ENCODE peak calls at places on chromosomes 5 and 9, in nine cellular contexts. J, Q, F, M, H, T, U, Z and B are unnamed samples.

GRCh38 chr9:127194881-127195713 is 69.5 kb upstream of the GARNL3 start:
- DNase-seq in H (peak), Z (peak), J (no peak), Q (no peak), T (no peak), F (no peak), M (no peak), U (peak), B (no peak)

GRCh38 chr9:22469928-22470544 is 23.4 kb downstream of the DMRTA1 start:
- DNase-seq in M (no peak), U (peak), Z (no peak), Q (no peak), J (peak), F (peak), H (peak), T (no peak), B (no peak)

GRCh38 chr9:120043448-120043847 is 536.5 kb downstream of the CDK5RAP2 start:
- DNase-seq in F (no peak), Z (no peak), T (no peak), H (no peak), M (no peak), J (no peak), Q (no peak), U (no peak), B (no peak)

GRCh38 chr9:115808108-115808507 is 345.5 kb upstream of the PAPPA start:
- DNase-seq in J (no peak), U (no peak), T (no peak), F (no peak), M (no peak), Z (no peak), H (no peak), Q (no peak), B (no peak)

GRCh38 chr5:138351056-138351455 is 1.4 kb upstream of the KDM3B start:
- DNase-seq in F (no peak), T (no peak), Q (no peak), U (no peak), M (no peak), Z (no peak), J (peak), H (no peak), B (peak)

GRCh38 chr5:39437469-39437868 is 12.7 kb upstream of the DAB2 start:
- DNase-seq in H (no peak), U (no peak), Q (no peak), F (no peak), M (no peak), Z (no peak), J (no peak), T (no peak), B (no peak)

GRCh38 chr9:29289365-29289764 is 1716.1 kb upstream of the C9orf72 start:
- DNase-seq in U (no peak), T (no peak), H (no peak), Z (no peak), F (no peak), Q (no peak), M (no peak), J (no peak), B (no peak)

GRCh38 chr5:139849942-139850341 is 54.3 kb downstream of the PSD2 start:
- DNase-seq in Z (no peak), F (no peak), T (no peak), Q (no peak), J (no peak), H (no peak), M (no peak), U (no peak), B (no peak)

GRCh38 chr5:55227738-55228430 is 769 bp upstream of the MCIDAS start:
- DNase-seq in Q (no peak), F (no peak), H (no peak), M (no peak), U (no peak), T (no peak), Z (no peak), J (no peak), B (no peak)

GRCh38 chr5:80804332-80804731 is 149.5 kb upstream of the DHFR start:
- DNase-seq in Q (no peak), M (no peak), Z (no peak), F (peak), H (no peak), U (no peak), T (no peak), J (no peak), B (no peak)

GRCh38 chr9:33209394-33209793 is 30.6 kb upstream of the SPINK4 start:
- DNase-seq in H (no peak), J (no peak), T (no peak), U (no peak), Q (no peak), F (no peak), Z (no peak), M (no peak), B (no peak)

GRCh38 chr5:74626386-74627222 is 13.9 kb downstream of the ENC1 start:
- DNase-seq in T (no peak), J (no peak), Z (no peak), H (no peak), M (no peak), F (no peak), U (no peak), Q (no peak), B (no peak)

GRCh38 chr9:134611046-134611445 is 30.6 kb upstream of the COL5A1 start:
- DNase-seq in U (no peak), Q (no peak), M (no peak), F (no peak), T (no peak), J (no peak), H (no peak), Z (no peak), B (no peak)

GRCh38 chr5:172854451-172854871 is 20.4 kb downstream of the ERGIC1 start:
- DNase-seq in F (no peak), U (no peak), T (no peak), H (no peak), Z (no peak), J (no peak), M (no peak), Q (no peak), B (no peak)

GRCh38 chr5:103315455-103315854 is 56.9 kb downstream of the MACIR start:
- DNase-seq in Z (no peak), T (no peak), J (no peak), U (no peak), M (no peak), H (no peak), Q (no peak), F (no peak), B (no peak)

GRCh38 chr5:175393922-175394321 is 50.1 kb downstream of the DRD1 start:
- DNase-seq in U (no peak), H (no peak), Z (no peak), Q (no peak), M (no peak), T (no peak), J (no peak), F (no peak), B (no peak)

GRCh38 chr5:157108961-157109360 is at the start of gene HAVCR2:
- DNase-seq in Q (no peak), J (no peak), M (peak), H (no peak), U (no peak), F (no peak), T (no peak), Z (no peak), B (no peak)

GRCh38 chr5:72248352-72249032 is 71.5 kb downstream of the MRPS27 start:
- DNase-seq in J (peak), Z (no peak), F (peak), Q (peak), U (peak), T (peak), M (no peak), H (no peak), B (no peak)

GRCh38 chr9:130768265-130768664 is 66.8 kb upstream of the ABL1 start:
- DNase-seq in J (no peak), Q (no peak), M (no peak), F (no peak), H (peak), T (no peak), U (no peak), Z (no peak), B (no peak)

GRCh38 chr9:113258282-113258681 is 17.1 kb downstream of the CDC26 start:
- DNase-seq in J (no peak), U (no peak), Q (no peak), H (no peak), Z (no peak), T (no peak), M (no peak), F (no peak), B (no peak)

GRCh38 chr9:126534431-126535186 is 79.1 kb upstream of the LMX1B start:
- DNase-seq in M (no peak), U (no peak), H (peak), T (no peak), J (no peak), F (no peak), Z (no peak), Q (no peak), B (no peak)

GRCh38 chr9:18189876-18190670 is 283.9 kb upstream of the ADAMTSL1 start:
- DNase-seq in H (no peak), Z (no peak), M (no peak), F (no peak), J (no peak), U (no peak), T (no peak), Q (no peak), B (no peak)

GRCh38 chr5:148179234-148179824 is 11.0 kb downstream of the SPINK14 start:
- DNase-seq in M (no peak), T (peak), H (no peak), J (peak), Q (peak), U (peak), F (peak), Z (peak), B (peak)

GRCh38 chr5:90264930-90265857 is 144.4 kb downstream of the CETN3 start:
- DNase-seq in M (peak), T (peak), U (peak), F (peak), Z (no peak), J (peak), Q (no peak), H (peak), B (peak)

GRCh38 chr9:85118990-85119755 is 449.6 kb downstream of the NTRK2 start:
- DNase-seq in H (no peak), U (no peak), M (no peak), Q (no peak), T (no peak), Z (peak), F (no peak), J (no peak), B (no peak)

GRCh38 chr5:75734913-75735789 is 17.9 kb upstream of the POC5 start:
- DNase-seq in J (peak), Q (no peak), M (no peak), F (peak), H (peak), T (no peak), U (peak), Z (no peak), B (no peak)

GRCh38 chr5:173689171-173689676 is 72.8 kb upstream of the BOD1 start:
- DNase-seq in H (no peak), F (no peak), Z (no peak), Q (no peak), T (no peak), J (no peak), U (no peak), M (no peak), B (no peak)

GRCh38 chr5:6752782-6753181 is 39.5 kb downstream of the TENT4A start:
- DNase-seq in J (no peak), Z (no peak), H (no peak), Q (no peak), F (no peak), M (no peak), U (no peak), T (no peak), B (no peak)

DNA sequence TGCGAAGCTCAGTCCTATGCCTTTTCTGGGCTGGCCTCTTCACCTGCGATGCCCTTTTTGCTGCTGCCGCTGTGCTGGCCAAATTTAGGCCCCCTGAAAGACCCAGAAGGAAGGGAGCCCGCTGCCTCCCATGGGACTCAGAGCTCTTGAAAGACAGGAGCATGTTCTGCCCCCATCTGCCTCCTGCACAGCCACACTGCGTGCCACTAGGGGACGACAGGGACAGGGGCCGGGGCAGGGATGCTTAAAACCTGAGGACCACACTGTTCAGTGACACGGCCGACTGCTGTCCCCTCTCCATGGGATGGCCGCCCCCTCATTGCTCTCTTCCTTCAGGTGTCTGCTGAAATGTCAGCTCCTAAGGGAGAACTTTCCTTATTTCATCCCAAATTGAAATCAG is 132.4 kb downstream of the ADAMTS2 start:
- DNase-seq in Q (no peak), H (no peak), Z (no peak), T (no peak), U (no peak), J (no peak), F (no peak), M (no peak), B (no peak)
- TF ChIP-seq CTCF in Q (peak), H (no peak), Z (no peak), T (peak), U (no peak), J (no peak), F (no peak), M (no peak), B (peak)

GRCh38 chr9:135819905-135820304 is 87.4 kb downstream of the CAMSAP1 start:
- DNase-seq in M (no peak), T (no peak), U (no peak), Z (no peak), Q (no peak), H (peak), J (no peak), F (no peak), B (no peak)
- TF ChIP-seq CTCF in M (no peak), T (no peak), U (peak), Z (no peak), Q (no peak), H (peak), J (peak), F (peak), B (no peak)

GRCh38 chr9:6413365-6414263 is 615 bp downstream of the UHRF2 start:
- DNase-seq in F (peak), J (no peak), T (no peak), Z (no peak), H (peak), M (peak), Q (no peak), U (no peak), B (no peak)
- TF ChIP-seq CTCF in F (no peak), J (no peak), T (no peak), Z (no peak), H (no peak), M (no peak), Q (no peak), U (no peak), B (no peak)

DNA sequence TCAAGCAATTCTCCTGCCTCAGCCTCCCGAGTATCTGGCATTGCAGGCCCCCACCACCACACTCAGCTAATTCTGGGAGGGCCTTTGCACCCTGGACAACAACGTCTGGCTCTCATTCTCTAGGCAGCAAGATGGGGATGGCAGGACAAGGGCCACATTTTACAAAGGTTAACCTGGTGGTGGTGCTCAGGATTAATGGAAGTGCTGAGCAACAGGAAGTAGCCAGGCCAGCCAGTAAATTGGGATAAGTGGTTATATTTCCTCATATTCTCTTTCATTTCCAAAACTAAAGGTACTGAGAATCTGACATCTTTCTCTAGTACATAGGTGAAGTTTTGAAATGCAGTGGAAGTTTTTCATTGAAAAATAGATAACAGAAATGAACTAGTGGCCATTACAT is 24.7 kb upstream of the ASPN start:
- DNase-seq in J (no peak), M (no peak), T (no peak), F (no peak), H (no peak), U (no peak), Z (no peak), Q (no peak), B (no peak)
- TF ChIP-seq CTCF in J (no peak), M (no peak), T (no peak), F (no peak), H (no peak), U (no peak), Z (no peak), Q (no peak), B (no peak)

GRCh38 chr9:462611-463010 is 247.9 kb downstream of the DOCK8 start:
- DNase-seq in M (no peak), J (no peak), Q (no peak), F (no peak), T (no peak), H (no peak), U (no peak), Z (no peak), B (no peak)
- TF ChIP-seq CTCF in M (no peak), J (no peak), Q (no peak), F (no peak), T (no peak), H (no peak), U (no peak), Z (no peak), B (no peak)

GRCh38 chr9:87206064-87206661 is 258.9 kb upstream of the GAS1 start:
- DNase-seq in J (peak), F (no peak), Z (no peak), U (no peak), M (no peak), Q (peak), H (no peak), T (peak), B (peak)
- TF ChIP-seq CTCF in J (no peak), F (no peak), Z (no peak), U (no peak), M (no peak), Q (no peak), H (no peak), T (no peak), B (no peak)